ENCODE peak calls at places on chromosomes 12 and 14, in six cellular contexts. L is upper lobe of right lung, W is breast epithelium, Z is K562, X is HCT116, E is heart left ventricle. H is an unnamed sample.

GRCh38 chr12:123859035-123859434 is 96.9 kb downstream of the DNAH10 start:
- DNase-seq in L (no peak), W (no peak), Z (peak; percentile 19), E (peak; percentile 20), X (no peak), H (no peak)

GRCh38 chr12:116087962-116088361 is 189.5 kb downstream of the MED13L start:
- DNase-seq in L (no peak), E (no peak), X (no peak), Z (no peak), W (no peak), H (no peak)

GRCh38 chr12:94575645-94576393 is 74.5 kb downstream of the TMCC3 start:
- DNase-seq in L (no peak), Z (no peak), W (no peak), X (no peak), E (no peak), H (no peak)

GRCh38 chr14:75295061-75295461 is 16.4 kb downstream of the FOS start:
- DNase-seq in L (peak; percentile 88), E (peak; percentile 79), X (no peak), Z (peak; percentile 67), W (peak; percentile 41), H (peak; percentile 60)

GRCh38 chr12:8156416-8156815 is 399 bp upstream of the ZNF705A start:
- DNase-seq in L (no peak), X (no peak), E (no peak), Z (no peak), W (no peak), H (no peak)

GRCh38 chr14:78403278-78403815 is 233.2 kb downstream of the NRXN3 start:
- DNase-seq in E (no peak), W (no peak), Z (no peak), X (no peak), L (no peak), H (no peak)

GRCh38 chr12:121330692-121331091 is 21.5 kb downstream of the ANAPC5 start:
- DNase-seq in W (no peak), L (no peak), X (no peak), Z (no peak), E (no peak), H (no peak)

GRCh38 chr14:75470238-75470797 is 42.5 kb downstream of the JDP2 start:
- DNase-seq in X (no peak), L (no peak), E (no peak), W (no peak), Z (no peak), H (no peak)

GRCh38 chr12:40342010-40342409 is 117.2 kb downstream of the LRRK2 start:
- DNase-seq in L (no peak), E (no peak), W (no peak), Z (no peak), X (no peak), H (no peak)

GRCh38 chr14:104577457-104578301 is 1.9 kb upstream of the C14orf180 start:
- DNase-seq in X (no peak), E (no peak), W (no peak), L (no peak), Z (peak; percentile 62), H (no peak)
- H3K4me1 ChIP-seq in X (no peaks in the 10 kb centered on the region), E (peaks cover 28% of the 10 kb centered on the region), W (peaks cover 4% of the 10 kb centered on the region), L (no peaks in the 10 kb centered on the region), Z (peaks cover 19% of the 10 kb centered on the region), H (peaks cover 18% of the 10 kb centered on the region)

GRCh38 chr12:128734391-128734790 is 89.4 kb downstream of the SLC15A4 start:
- DNase-seq in E (no peak), X (no peak), Z (no peak), W (no peak), L (no peak), H (no peak)
- H3K27me3 ChIP-seq in E (peaks cover 25% of the 10 kb centered on the region), X (no peaks in the 10 kb centered on the region), Z (no peaks in the 10 kb centered on the region), W (no peaks in the 10 kb centered on the region), L (peaks cover 9% of the 10 kb centered on the region), H (no peaks in the 10 kb centered on the region)

DNA sequence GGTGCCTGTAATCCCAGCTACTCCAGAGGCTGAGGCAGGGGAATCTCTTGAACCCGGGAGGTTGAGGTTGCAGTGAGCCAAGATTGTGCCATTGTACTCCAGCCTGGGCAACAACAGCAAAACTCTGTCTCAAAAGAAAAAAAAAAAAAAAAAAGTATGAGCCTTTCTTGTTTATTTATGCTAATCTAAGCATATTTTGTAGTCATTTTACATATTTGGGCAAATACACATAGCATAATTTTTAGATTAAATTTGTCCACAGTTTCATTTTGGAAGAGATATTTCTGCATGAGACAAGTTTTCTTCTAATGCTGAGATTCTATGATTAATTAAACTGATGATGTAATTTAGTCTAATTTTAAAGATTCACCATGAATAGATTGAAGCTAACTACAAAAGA is 494.4 kb downstream of the TMTC2 start:
- DNase-seq in E (no peak), L (no peak), W (no peak), X (no peak), Z (no peak), H (no peak)
- H3K36me3 ChIP-seq in E (no peaks in the 10 kb centered on the region), L (no peaks in the 10 kb centered on the region), W (no peaks in the 10 kb centered on the region), X (no peaks in the 10 kb centered on the region), Z (no peaks in the 10 kb centered on the region), H (no peaks in the 10 kb centered on the region)

DNA sequence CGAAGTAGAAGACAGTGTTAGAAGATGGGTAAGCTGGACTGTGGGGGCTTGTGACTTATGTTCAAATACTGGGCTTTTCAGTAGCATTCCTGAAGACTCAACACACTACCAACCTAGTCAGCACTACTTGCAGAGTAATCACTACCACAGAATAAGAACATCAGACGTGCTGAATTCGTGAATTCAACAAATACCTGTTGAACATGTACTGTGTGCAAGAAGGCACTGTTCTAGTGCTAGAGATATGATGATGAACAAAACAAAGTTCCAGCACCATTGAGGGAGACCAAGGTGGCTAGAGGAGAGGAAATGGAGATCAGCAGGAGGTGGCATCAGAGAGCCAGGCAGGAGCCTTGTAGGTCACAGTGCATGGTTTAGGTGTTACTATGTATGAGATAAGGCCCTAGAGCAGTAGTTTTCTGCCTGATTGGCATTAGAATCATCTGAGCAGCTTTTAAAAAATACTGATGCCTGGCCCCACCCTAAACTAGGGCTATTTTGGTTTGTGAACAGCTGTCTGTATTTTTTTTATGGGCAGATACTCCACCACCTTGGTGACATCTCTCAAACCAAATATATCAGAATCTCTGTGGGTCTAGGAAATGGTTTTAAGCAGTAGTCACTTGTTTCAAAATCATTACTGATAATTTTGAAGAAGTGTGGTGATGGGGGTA is 26.8 kb downstream of the FERMT2 start:
- DNase-seq in E (no peak), W (no peak), L (no peak), X (no peak), Z (no peak), H (peak; percentile 5)
- H3K4me1 ChIP-seq in E (peaks cover 95% of the 10 kb centered on the region), W (no peaks in the 10 kb centered on the region), L (peaks cover 37% of the 10 kb centered on the region), X (peaks cover 28% of the 10 kb centered on the region), Z (no peaks in the 10 kb centered on the region), H (peaks cover 26% of the 10 kb centered on the region)